ENCODE peak calls at places on chromosomes 1 and 21, in eight cellular contexts. R, V, J, A, Z, C, M and T are unnamed samples. For H3K4me1, the result is how much of the 10 kb centered on the place peaks cover.

GRCh38 chr1:197735461-197735860 is 39.8 kb downstream of the DENND1B start:
- DNase-seq in R (no peak), V (no peak), J (no peak), A (no peak), Z (no peak), C (no peak), M (no peak), T (no peak)

GRCh38 chr1:65146908-65147423 is 1.0 kb upstream of the AK4 start:
- DNase-seq in R (no peak), V (no peak), J (no peak), A (no peak), Z (no peak), C (no peak), M (no peak), T (no peak)

GRCh38 chr1:39819091-39819812 is 30.6 kb upstream of the BMP8B start:
- DNase-seq in R (no peak), V (no peak), J (peak), A (no peak), Z (no peak), C (no peak), M (no peak), T (no peak)

GRCh38 chr1:63326473-63327380 is 4.4 kb downstream of the FOXD3 start:
- DNase-seq in R (no peak), V (no peak), J (no peak), A (no peak), Z (no peak), C (peak), M (peak), T (no peak)

GRCh38 chr1:234972411-234973191 is 156.0 kb downstream of the TOMM20 start:
- DNase-seq in R (no peak), V (no peak), J (no peak), A (no peak), Z (no peak), C (no peak), M (peak), T (no peak)

GRCh38 chr1:184002071-184002470 is 35.5 kb downstream of the COLGALT2 start:
- DNase-seq in R (no peak), V (peak), J (no peak), A (no peak), Z (no peak), C (peak), M (peak), T (no peak)

GRCh38 chr1:66380452-66381212 is 153.3 kb upstream of the SGIP1 start:
- DNase-seq in R (no peak), V (no peak), J (peak), A (no peak), Z (no peak), C (no peak), M (no peak), T (no peak)

GRCh38 chr1:241513378-241513777 is 6.2 kb downstream of the FH start:
- DNase-seq in R (no peak), V (no peak), J (no peak), A (no peak), Z (no peak), C (no peak), M (no peak), T (no peak)

GRCh38 chr1:26278303-26278702 is 1.6 kb upstream of the SH3BGRL3 start:
- DNase-seq in R (peak), V (no peak), J (peak), A (peak), Z (peak), C (no peak), M (no peak), T (peak)

GRCh38 chr1:203777596-203777995 is 12.6 kb downstream of the LAX1 start:
- DNase-seq in R (no peak), V (no peak), J (no peak), A (no peak), Z (no peak), C (no peak), M (no peak), T (no peak)

GRCh38 chr1:25837253-25837875 is 17.6 kb downstream of the MTFR1L start:
- DNase-seq in R (no peak), V (no peak), J (no peak), A (no peak), Z (no peak), C (peak), M (no peak), T (no peak)

GRCh38 chr1:7808253-7808844 is 24.3 kb downstream of the PER3 start:
- DNase-seq in R (no peak), V (no peak), J (no peak), A (no peak), Z (no peak), C (peak), M (no peak), T (no peak)

GRCh38 chr1:43063394-43064219 is 104.9 kb upstream of the SLC2A1 start:
- DNase-seq in R (no peak), V (no peak), J (no peak), A (no peak), Z (no peak), C (no peak), M (peak), T (no peak)

GRCh38 chr21:35827004-35827403 is 233.3 kb downstream of the SETD4 start:
- DNase-seq in R (no peak), V (no peak), J (no peak), A (no peak), Z (no peak), C (no peak), M (no peak), T (no peak)

GRCh38 chr1:52947490-52947889 is 20.4 kb downstream of the SCP2 start:
- DNase-seq in R (no peak), V (no peak), J (no peak), A (no peak), Z (no peak), C (no peak), M (no peak), T (no peak)

GRCh38 chr1:211610779-211611556 is 32.0 kb upstream of the SLC30A1 start:
- DNase-seq in R (peak), V (peak), J (no peak), A (peak), Z (peak), C (no peak), M (no peak), T (no peak)

GRCh38 chr1:45403298-45404079 is 63.2 kb upstream of the MUTYH start:
- DNase-seq in R (no peak), V (no peak), J (no peak), A (no peak), Z (no peak), C (no peak), M (no peak), T (no peak)

GRCh38 chr1:48196168-48196716 is 26.3 kb upstream of the SLC5A9 start:
- DNase-seq in R (no peak), V (no peak), J (no peak), A (no peak), Z (no peak), C (no peak), M (no peak), T (no peak)

GRCh38 chr21:38839683-38840286 is 34.1 kb downstream of the ETS2 start:
- DNase-seq in R (no peak), V (no peak), J (no peak), A (no peak), Z (no peak), C (no peak), M (no peak), T (no peak)

GRCh38 chr1:59498640-59499039 is 201.7 kb downstream of the FGGY start:
- DNase-seq in R (no peak), V (no peak), J (no peak), A (peak), Z (no peak), C (no peak), M (no peak), T (no peak)

GRCh38 chr1:214372092-214372491 is 91.1 kb downstream of the SMYD2 start:
- DNase-seq in R (no peak), V (no peak), J (no peak), A (no peak), Z (no peak), C (no peak), M (no peak), T (no peak)

GRCh38 chr1:207172321-207172720 is 68.3 kb downstream of the C4BPA start:
- DNase-seq in R (no peak), V (no peak), J (no peak), A (no peak), Z (no peak), C (no peak), M (no peak), T (no peak)

GRCh38 chr1:219659005-219659632 is 46.2 kb upstream of the ZC3H11B start:
- DNase-seq in R (no peak), V (no peak), J (no peak), A (no peak), Z (no peak), C (no peak), M (no peak), T (no peak)

GRCh38 chr1:24540051-24540905 is 15.6 kb upstream of the NCMAP start:
- DNase-seq in R (no peak), V (no peak), J (no peak), A (no peak), Z (no peak), C (no peak), M (no peak), T (no peak)

GRCh38 chr1:228314315-228314657 is 92.3 kb downstream of the TRIM11 start:
- DNase-seq in R (no peak), V (no peak), J (no peak), A (no peak), Z (no peak), C (no peak), M (no peak), T (no peak)

GRCh38 chr1:205746757-205747412 is 3.1 kb downstream of the NUCKS1 start:
- DNase-seq in R (no peak), V (no peak), J (no peak), A (no peak), Z (no peak), C (no peak), M (no peak), T (no peak)
- H3K4me1 ChIP-seq in R (under half), V (under half), J (half or more), A (under half), Z (half or more), C (under half), M (under half), T (under half)

DNA sequence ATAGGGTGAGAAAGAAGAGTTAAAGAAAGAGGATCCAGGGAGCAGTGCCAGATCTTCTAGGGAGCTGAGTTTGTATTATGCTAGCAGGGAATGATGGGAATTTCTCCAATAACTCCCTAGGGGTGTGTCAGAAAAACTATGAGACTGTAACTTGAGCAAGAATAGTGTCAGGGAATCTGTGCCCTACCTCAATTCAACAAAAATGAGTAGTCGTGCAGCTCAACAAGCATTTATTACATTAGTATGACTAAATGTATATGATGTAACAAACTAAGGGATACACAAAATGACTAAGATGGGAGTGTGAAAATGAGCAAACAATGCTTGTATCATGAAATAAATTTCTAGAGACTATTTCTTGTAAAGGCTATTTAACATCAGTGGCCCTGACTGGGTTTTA is 24.2 kb downstream of the SPAG17 start:
- DNase-seq in R (no peak), V (no peak), J (no peak), A (no peak), Z (no peak), C (no peak), M (no peak), T (no peak)
- H3K4me1 ChIP-seq in R (under half), V (under half), J (under half), A (under half), Z (under half), C (under half), M (under half), T (under half)

GRCh38 chr1:158150512-158150911 is 30.2 kb upstream of the CD1D start:
- DNase-seq in R (no peak), V (no peak), J (no peak), A (no peak), Z (no peak), C (no peak), M (no peak), T (no peak)

GRCh38 chr1:158149175-158149574 is 31.5 kb upstream of the CD1D start:
- DNase-seq in R (peak), V (no peak), J (no peak), A (no peak), Z (peak), C (no peak), M (no peak), T (no peak)

GRCh38 chr1:158148458-158148857 is 32.2 kb upstream of the CD1D start:
- DNase-seq in R (no peak), V (no peak), J (no peak), A (no peak), Z (no peak), C (no peak), M (no peak), T (no peak)

GRCh38 chr1:158147396-158148353 is 33.0 kb upstream of the CD1D start:
- DNase-seq in R (no peak), V (no peak), J (no peak), A (no peak), Z (no peak), C (no peak), M (no peak), T (no peak)

GRCh38 chr1:158149577-158150269 is 31.0 kb upstream of the CD1D start:
- DNase-seq in R (peak), V (peak), J (peak), A (peak), Z (peak), C (peak), M (peak), T (peak)
- H3K4me1 ChIP-seq in R (under half), V (under half), J (under half), A (under half), Z (half or more), C (under half), M (under half), T (under half)

GRCh38 chr1:181104042-181104789 is 15.7 kb downstream of the IER5 start:
- DNase-seq in R (no peak), V (no peak), J (no peak), A (no peak), Z (no peak), C (no peak), M (no peak), T (no peak)
- H3K4me1 ChIP-seq in R (under half), V (under half), J (half or more), A (under half), Z (half or more), C (half or more), M (under half), T (under half)

GRCh38 chr1:21325731-21326387 is 35.6 kb upstream of the ECE1 start:
- DNase-seq in R (no peak), V (no peak), J (no peak), A (no peak), Z (no peak), C (no peak), M (no peak), T (no peak)

GRCh38 chr1:21322681-21323016 is 32.4 kb upstream of the ECE1 start:
- DNase-seq in R (no peak), V (no peak), J (no peak), A (no peak), Z (no peak), C (no peak), M (peak), T (no peak)

GRCh38 chr1:21325231-21325718 is 35.0 kb upstream of the ECE1 start:
- DNase-seq in R (no peak), V (no peak), J (no peak), A (no peak), Z (no peak), C (no peak), M (no peak), T (no peak)

GRCh38 chr1:21323091-21323490 is 32.8 kb upstream of the ECE1 start:
- DNase-seq in R (no peak), V (no peak), J (no peak), A (no peak), Z (no peak), C (no peak), M (peak), T (no peak)

GRCh38 chr1:21324368-21325137 is 34.3 kb upstream of the ECE1 start:
- DNase-seq in R (peak), V (peak), J (peak), A (peak), Z (peak), C (no peak), M (peak), T (peak)
- H3K4me1 ChIP-seq in R (under half), V (half or more), J (half or more), A (half or more), Z (half or more), C (half or more), M (under half), T (half or more)

GRCh38 chr1:2271841-2272655 is 43.9 kb downstream of the SKI start:
- DNase-seq in R (peak), V (no peak), J (no peak), A (no peak), Z (no peak), C (peak), M (no peak), T (no peak)
- H3K4me1 ChIP-seq in R (half or more), V (half or more), J (half or more), A (half or more), Z (half or more), C (half or more), M (under half), T (half or more)

GRCh38 chr1:19208710-19209438 is 1.2 kb downstream of the UBR4 start:
- DNase-seq in R (no peak), V (no peak), J (no peak), A (no peak), Z (no peak), C (no peak), M (no peak), T (no peak)
- H3K4me1 ChIP-seq in R (half or more), V (under half), J (half or more), A (under half), Z (half or more), C (under half), M (under half), T (under half)

DNA sequence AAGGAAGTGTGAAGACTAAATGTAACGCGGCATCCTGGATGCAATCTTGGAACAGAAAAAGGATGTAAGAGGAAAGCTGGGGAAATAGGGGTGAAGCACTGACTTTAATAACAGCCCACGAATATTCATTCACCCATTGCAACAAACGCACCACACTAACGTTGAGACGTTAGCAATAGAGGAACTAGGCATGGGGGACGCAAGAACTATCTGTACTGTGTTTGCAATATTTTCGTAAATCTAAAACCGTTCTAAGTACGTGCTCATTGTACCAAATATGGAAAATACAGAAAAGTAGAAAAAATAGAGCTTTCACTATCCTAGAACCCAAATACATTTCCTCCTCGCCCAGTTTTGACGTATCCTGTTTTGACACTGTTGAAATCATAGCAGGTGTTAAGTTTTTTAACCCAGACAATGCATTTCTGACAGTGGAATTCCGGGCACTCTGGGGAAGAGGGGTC is 3.9 kb downstream of the LAPTM5 start:
- DNase-seq in R (no peak), V (no peak), J (no peak), A (no peak), Z (no peak), C (no peak), M (no peak), T (no peak)
- H3K4me1 ChIP-seq in R (under half), V (under half), J (under half), A (under half), Z (under half), C (under half), M (under half), T (under half)

DNA sequence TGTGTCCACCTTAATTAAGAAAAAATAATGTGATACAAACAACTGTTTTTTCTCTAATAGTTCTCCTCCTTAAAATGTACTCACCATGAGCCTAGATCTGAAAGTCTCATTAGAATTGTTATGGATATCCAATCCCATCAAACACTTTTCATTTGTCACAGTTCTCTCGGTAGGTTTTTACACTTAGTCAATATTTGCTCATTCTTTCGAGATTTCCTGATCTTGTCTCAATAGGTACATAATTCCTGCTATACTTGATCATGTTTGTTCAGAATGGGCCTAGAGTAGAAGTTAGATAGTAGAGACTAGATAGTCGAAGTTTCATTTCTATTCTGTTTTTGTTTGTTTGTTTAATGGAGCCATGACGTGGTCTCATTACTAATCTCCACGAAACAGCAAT is 2005.7 kb downstream of the NCAM2 start:
- DNase-seq in R (no peak), V (no peak), J (no peak), A (no peak), Z (no peak), C (no peak), M (no peak), T (no peak)
- H3K4me1 ChIP-seq in R (under half), V (under half), J (under half), A (under half), Z (under half), C (under half), M (under half), T (under half)

DNA sequence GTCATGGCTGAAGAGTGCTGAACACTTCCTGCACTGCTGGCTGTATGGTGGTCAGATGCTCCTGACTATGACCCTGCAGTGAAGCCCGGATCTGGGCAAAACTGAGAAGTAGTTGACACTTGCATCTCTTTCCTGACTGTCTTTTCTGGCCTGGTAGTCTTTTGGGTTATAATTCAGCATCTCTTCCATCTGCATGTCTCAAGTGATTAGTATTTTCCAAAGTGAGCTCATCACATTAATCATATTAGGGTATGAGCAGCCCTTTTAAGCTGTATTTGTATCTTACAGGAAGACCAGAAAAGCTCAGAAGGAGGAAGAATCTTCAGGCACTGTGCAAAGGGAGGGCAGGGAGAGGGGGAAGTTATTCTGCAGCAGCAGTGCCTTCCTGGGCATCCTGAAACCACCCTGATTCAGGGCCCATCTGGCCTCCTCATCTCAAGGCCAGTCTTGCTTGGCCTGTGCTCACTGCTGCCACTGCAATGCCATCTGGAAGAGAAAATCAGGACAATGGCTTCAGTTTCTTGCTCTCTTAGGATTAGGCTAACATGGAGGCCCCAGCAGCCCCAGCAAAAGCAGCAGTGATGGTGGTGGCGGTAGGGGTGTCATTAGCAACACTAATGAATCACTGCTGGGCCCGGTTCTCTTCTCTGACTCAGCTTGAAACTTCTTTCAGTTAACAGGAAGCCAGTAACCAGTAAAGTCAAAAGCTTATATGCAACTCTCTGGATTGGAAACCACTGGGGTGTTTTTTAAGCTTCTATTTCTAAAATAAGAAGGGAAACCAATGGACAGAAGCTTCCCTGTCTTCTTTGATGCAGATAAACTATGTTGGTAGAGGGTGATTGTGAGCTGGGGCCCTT is 63.3 kb upstream of the WDR26 start:
- DNase-seq in R (peak), V (no peak), J (peak), A (no peak), Z (no peak), C (peak), M (peak), T (no peak)
- H3K4me1 ChIP-seq in R (under half), V (under half), J (under half), A (under half), Z (under half), C (under half), M (under half), T (under half)